ENCODE peak calls at places on chromosomes 2 and 18, in seven cellular contexts. J is glutamatergic neuron; S is H9; D is DND-41; P is uterus; C is stimulated activated CD8-positive, alpha-beta memory T cell treated with anti-CD3 and anti-CD28 coated beads, Interleukin-7, amount 100 ng/mL, for 1 hour; B is naive B cell. I is an unnamed sample.

GRCh38 chr18:47032945-47033344 is 2.5 kb downstream of the ELOA2 start:
- DNase-seq in C (no peak), D (no peak), B (no peak), P (no peak), J (no peak), S (no peak), I (peak; percentile 32)

GRCh38 chr2:73285162-73285739 is 973 bp upstream of the FBXO41 start:
- DNase-seq in D (peak; percentile 78), P (no peak), C (no peak), J (no peak), B (peak; percentile 80), S (no peak), I (no peak)

GRCh38 chr18:59060540-59060939 is 79.1 kb upstream of the SEC11C start:
- DNase-seq in P (no peak), S (no peak), D (no peak), J (no peak), B (no peak), C (no peak), I (no peak)

GRCh38 chr2:88177556-88177955 is 7.4 kb downstream of the THNSL2 start:
- DNase-seq in J (no peak), P (no peak), C (no peak), S (no peak), D (no peak), B (no peak), I (no peak)

GRCh38 chr18:29849145-29849544 is 1193.4 kb downstream of the DSC3 start:
- DNase-seq in P (no peak), J (no peak), D (no peak), B (no peak), S (no peak), C (no peak), I (no peak)

GRCh38 chr2:222722327-222722946 is 51.0 kb downstream of the MOGAT1 start:
- DNase-seq in D (no peak), B (no peak), J (no peak), P (no peak), S (no peak), C (no peak), I (no peak)

GRCh38 chr18:31680836-31681568 is 3.4 kb downstream of the B4GALT6 start:
- DNase-seq in P (no peak), B (no peak), S (no peak), D (peak; percentile 33), J (peak; percentile 16), C (no peak), I (no peak)

GRCh38 chr18:69152436-69152835 is 248.3 kb upstream of the DOK6 start:
- DNase-seq in S (no peak), C (no peak), P (no peak), B (no peak), J (no peak), D (no peak), I (no peak)

GRCh38 chr2:25310965-25311865 is 30.5 kb downstream of the DNMT3A start:
- DNase-seq in J (no peak), S (peak; percentile 86), D (no peak), P (no peak), C (no peak), B (no peak), I (peak; percentile 95)

GRCh38 chr2:130829020-130829419 is 7.7 kb upstream of the ARHGEF4 start:
- DNase-seq in C (no peak), D (no peak), S (no peak), P (no peak), J (no peak), B (no peak), I (peak; percentile 75)

GRCh38 chr2:239462671-239463506 is 62.1 kb upstream of the HDAC4 start:
- DNase-seq in P (no peak), B (no peak), C (no peak), D (no peak), S (peak; percentile 19), J (no peak), I (no peak)

GRCh38 chr18:6370886-6371635 is 43.6 kb downstream of the L3MBTL4 start:
- DNase-seq in J (no peak), D (no peak), C (no peak), S (no peak), B (no peak), P (no peak), I (no peak)

GRCh38 chr18:48167901-48168300 is 237.4 kb upstream of the SMAD2 start:
- DNase-seq in J (no peak), B (no peak), C (no peak), P (no peak), S (no peak), D (no peak), I (no peak)

GRCh38 chr2:213238753-213239591 is 45.3 kb upstream of the SPAG16 start:
- DNase-seq in B (no peak), J (no peak), P (no peak), C (no peak), D (no peak), S (no peak), I (no peak)

GRCh38 chr18:58886864-58887612 is 22.4 kb downstream of the ZNF532 start:
- DNase-seq in C (no peak), D (no peak), B (no peak), P (no peak), S (no peak), J (no peak), I (no peak)

GRCh38 chr18:24212939-24213338 is 74.1 kb downstream of the CABYR start:
- DNase-seq in C (no peak), D (no peak), S (no peak), B (no peak), J (no peak), P (no peak), I (no peak)

GRCh38 chr2:10946394-10946793 is 34.7 kb downstream of the KCNF1 start:
- DNase-seq in C (no peak), B (no peak), S (no peak), J (no peak), P (no peak), D (no peak), I (no peak)

GRCh38 chr2:64987963-64988419 is 1.2 kb upstream of the SLC1A4 start:
- DNase-seq in P (no peak), B (no peak), D (no peak), C (no peak), S (no peak), J (no peak), I (no peak)